ENCODE peak calls at places on chromosome 10, in four cellular contexts. Y, C, R and P are unnamed samples. For H3K4me1, the result is how much of the 10 kb centered on the place peaks cover.

GRCh38 chr10:37495415-37495814 is 362.0 kb downstream of the ZNF248 start:
- DNase-seq in Y (no peak), C (no peak), R (peak), P (no peak)

GRCh38 chr10:69439350-69439739 is 11.9 kb upstream of the TSPAN15 start:
- DNase-seq in Y (no peak), C (no peak), R (no peak), P (no peak)

GRCh38 chr10:76779163-76779820 is 858.3 kb downstream of the KCNMA1 start:
- DNase-seq in Y (peak), C (peak), R (peak), P (peak)

GRCh38 chr10:104802941-104803340 is 161.9 kb downstream of the SORCS3 start:
- DNase-seq in Y (no peak), C (no peak), R (no peak), P (no peak)

GRCh38 chr10:90920986-90921643 is at the start of gene ANKRD1:
- DNase-seq in Y (peak), C (peak), R (peak), P (peak)

GRCh38 chr10:132538031-132538789 is 623 bp downstream of the INPP5A start:
- DNase-seq in Y (no peak), C (no peak), R (no peak), P (no peak)

GRCh38 chr10:117668351-117669008 is 125.9 kb downstream of the EMX2 start:
- DNase-seq in Y (no peak), C (no peak), R (no peak), P (no peak)

GRCh38 chr10:93554760-93555432 is 11.6 kb upstream of the FFAR4 start:
- DNase-seq in Y (peak), C (peak), R (peak), P (peak)

GRCh38 chr10:121880842-121881423 is 46.9 kb downstream of the ATE1 start:
- DNase-seq in Y (no peak), C (no peak), R (peak), P (peak)

GRCh38 chr10:50538473-50539398 is 85.0 kb downstream of the SGMS1 start:
- DNase-seq in Y (no peak), C (no peak), R (no peak), P (no peak)

GRCh38 chr10:77391605-77392235 is 245.9 kb downstream of the KCNMA1 start:
- DNase-seq in Y (peak), C (peak), R (peak), P (peak)

GRCh38 chr10:89301231-89301630 is 615 bp upstream of the IFIT2 start:
- DNase-seq in Y (peak), C (no peak), R (no peak), P (peak)

GRCh38 chr10:17865351-17865750 is 56.2 kb downstream of the MRC1 start:
- DNase-seq in Y (no peak), C (no peak), R (peak), P (no peak)

GRCh38 chr10:132932461-132933307 is 9.7 kb downstream of the CFAP46 start:
- DNase-seq in Y (no peak), C (no peak), R (no peak), P (no peak)

GRCh38 chr10:87865201-87866025 is 2.0 kb downstream of the PTEN start:
- DNase-seq in Y (no peak), C (no peak), R (no peak), P (no peak)

GRCh38 chr10:105974803-105975456 is 1189.6 kb downstream of the SORCS1 start:
- DNase-seq in Y (peak), C (peak), R (peak), P (no peak)

GRCh38 chr10:75234017-75234682 is 1.6 kb downstream of the COMTD1 start:
- DNase-seq in Y (peak), C (peak), R (peak), P (peak)

GRCh38 chr10:121823993-121824463 is 103.8 kb downstream of the ATE1 start:
- DNase-seq in Y (peak), C (no peak), R (peak), P (peak)

GRCh38 chr10:126683466-126683865 is 13.0 kb upstream of the C10orf90 start:
- DNase-seq in Y (no peak), C (no peak), R (no peak), P (no peak)

GRCh38 chr10:121417298-121417697 is 180.9 kb downstream of the FGFR2 start:
- DNase-seq in Y (no peak), C (no peak), R (no peak), P (no peak)

GRCh38 chr10:43392757-43393156 is 16.2 kb downstream of the HNRNPF start:
- DNase-seq in Y (no peak), C (no peak), R (no peak), P (no peak)

GRCh38 chr10:43390333-43390732 is 18.7 kb downstream of the HNRNPF start:
- DNase-seq in Y (no peak), C (no peak), R (no peak), P (no peak)

GRCh38 chr10:43389867-43390266 is 18.4 kb downstream of the FXYD4 start:
- DNase-seq in Y (no peak), C (no peak), R (peak), P (no peak)

GRCh38 chr10:43393606-43394360 is 15.2 kb downstream of the HNRNPF start:
- DNase-seq in Y (no peak), C (no peak), R (no peak), P (no peak)

GRCh38 chr10:43390791-43391190 is 18.2 kb downstream of the HNRNPF start:
- DNase-seq in Y (peak), C (peak), R (peak), P (peak)
- H2AK5ac ChIP-seq in Y (no peak), C (no peak), R (no peak), P (no peak)

GRCh38 chr10:68086910-68087309 is 11.8 kb upstream of the HERC4 start:
- DNase-seq in Y (no peak), C (no peak), R (no peak), P (no peak)
- H3K4me1 ChIP-seq in Y (under half), C (under half), R (under half), P (under half)

GRCh38 chr10:130809761-130810515 is 501.6 kb downstream of the TCERG1L start:
- DNase-seq in Y (no peak), C (no peak), R (no peak), P (no peak)
- H2AK5ac ChIP-seq in Y (no peak), C (no peak), R (no peak), P (no peak)

GRCh38 chr10:31424473-31424872 is 105.5 kb downstream of the ZEB1 start:
- DNase-seq in Y (no peak), C (no peak), R (no peak), P (no peak)
- H3K4me1 ChIP-seq in Y (under half), C (under half), R (under half), P (under half)

GRCh38 chr10:1212571-1213141 is 156.5 kb downstream of the WDR37 start:
- DNase-seq in Y (no peak), C (peak), R (no peak), P (no peak)
- H2AK5ac ChIP-seq in Y (no peak), C (no peak), R (no peak), P (no peak)

GRCh38 chr10:96902117-96902516 is 70.0 kb downstream of the LCOR start:
- DNase-seq in Y (no peak), C (no peak), R (no peak), P (no peak)
- H3K4me1 ChIP-seq in Y (under half), C (under half), R (under half), P (under half)

DNA sequence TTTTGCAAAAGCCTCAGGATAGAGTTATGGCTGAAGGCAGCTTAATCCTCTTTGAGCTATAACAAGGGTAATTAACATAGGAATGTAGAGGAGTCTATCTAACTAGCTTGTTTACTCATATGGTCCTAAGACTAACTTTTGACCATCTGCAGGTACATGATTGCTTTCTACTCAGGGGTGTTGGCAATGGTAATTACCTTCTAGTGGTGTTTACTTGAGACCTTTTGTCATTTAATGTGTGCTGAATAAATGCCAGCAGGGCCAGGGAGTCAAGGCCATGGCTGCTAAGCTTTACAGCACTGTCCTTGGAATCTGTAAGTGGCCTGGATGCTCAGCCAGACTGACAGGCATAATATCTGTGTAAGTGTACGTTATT is 1325.0 kb downstream of the XPNPEP1 start:
- DNase-seq in Y (no peak), C (peak), R (peak), P (no peak)
- H2AK5ac ChIP-seq in Y (no peak), C (no peak), R (no peak), P (no peak)